ENCODE peak calls at places on chromosomes 1 and 21, in six cellular contexts. One of them, this sample, is unnamed.

GRCh38 chr1:186617860-186618780 is 62.1 kb downstream of the PTGS2 start:
- DNase-seq in mesenchymal stem cell: no peak
- DNase-seq in H1: no peak
- DNase-seq in IMR-90: no peak
- DNase-seq in H9: no peak
- DNase-seq in neuronal stem cell: no peak
- DNase-seq in this sample: peak

GRCh38 chr1:226397011-226397926 is 10.6 kb downstream of the PARP1 start:
- DNase-seq in H1: no peak
- DNase-seq in IMR-90: no peak
- DNase-seq in H9: no peak
- DNase-seq in neuronal stem cell: no peak
- DNase-seq in mesenchymal stem cell: no peak
- DNase-seq in this sample: no peak

GRCh38 chr1:235945775-235946565 is 79.3 kb upstream of the LYST start:
- DNase-seq in H9: no peak
- DNase-seq in H1: no peak
- DNase-seq in mesenchymal stem cell: no peak
- DNase-seq in neuronal stem cell: no peak
- DNase-seq in IMR-90: no peak
- DNase-seq in this sample: peak

GRCh38 chr21:28979092-28979491 is 13.6 kb downstream of the LTN1 start:
- DNase-seq in H1: no peak
- DNase-seq in neuronal stem cell: no peak
- DNase-seq in IMR-90: no peak
- DNase-seq in H9: no peak
- DNase-seq in mesenchymal stem cell: no peak
- DNase-seq in this sample: no peak

GRCh38 chr1:145997156-145998023 is 1.0 kb upstream of the TXNIP start:
- DNase-seq in neuronal stem cell: no peak
- DNase-seq in H1: no peak
- DNase-seq in mesenchymal stem cell: no peak
- DNase-seq in H9: no peak
- DNase-seq in IMR-90: no peak
- DNase-seq in this sample: no peak

GRCh38 chr21:41348434-41348833 is 13.4 kb upstream of the MX2 start:
- DNase-seq in neuronal stem cell: no peak
- DNase-seq in H9: no peak
- DNase-seq in H1: no peak
- DNase-seq in mesenchymal stem cell: no peak
- DNase-seq in IMR-90: no peak
- DNase-seq in this sample: peak

GRCh38 chr1:23188434-23188884 is 19.8 kb upstream of the LUZP1 start:
- DNase-seq in IMR-90: no peak
- DNase-seq in mesenchymal stem cell: no peak
- DNase-seq in neuronal stem cell: no peak
- DNase-seq in H1: no peak
- DNase-seq in H9: no peak
- DNase-seq in this sample: peak

GRCh38 chr1:228099331-228099732 is 3.8 kb downstream of the C1orf35 start:
- DNase-seq in neuronal stem cell: no peak
- DNase-seq in IMR-90: no peak
- DNase-seq in mesenchymal stem cell: no peak
- DNase-seq in H1: no peak
- DNase-seq in H9: peak
- DNase-seq in this sample: no peak

GRCh38 chr1:161074676-161075368 is 5.1 kb upstream of the ARHGAP30 start:
- DNase-seq in H9: no peak
- DNase-seq in IMR-90: no peak
- DNase-seq in H1: no peak
- DNase-seq in neuronal stem cell: no peak
- DNase-seq in mesenchymal stem cell: no peak
- DNase-seq in this sample: peak

GRCh38 chr1:172977296-172978027 is 73.3 kb downstream of the TNFSF18 start:
- DNase-seq in neuronal stem cell: no peak
- DNase-seq in H9: no peak
- DNase-seq in IMR-90: no peak
- DNase-seq in mesenchymal stem cell: no peak
- DNase-seq in H1: no peak
- DNase-seq in this sample: peak

GRCh38 chr1:40772146-40772770 is 11.3 kb upstream of the KCNQ4 start:
- DNase-seq in mesenchymal stem cell: no peak
- DNase-seq in IMR-90: no peak
- DNase-seq in H1: no peak
- DNase-seq in neuronal stem cell: no peak
- DNase-seq in H9: no peak
- DNase-seq in this sample: no peak

GRCh38 chr1:48203287-48203900 is 19.1 kb upstream of the SLC5A9 start:
- DNase-seq in H1: no peak
- DNase-seq in neuronal stem cell: peak
- DNase-seq in H9: no peak
- DNase-seq in mesenchymal stem cell: peak
- DNase-seq in IMR-90: peak
- DNase-seq in this sample: no peak

GRCh38 chr1:69104859-69105258 is 462.9 kb upstream of the LRRC7 start:
- DNase-seq in neuronal stem cell: no peak
- DNase-seq in IMR-90: no peak
- DNase-seq in H9: no peak
- DNase-seq in H1: no peak
- DNase-seq in mesenchymal stem cell: no peak
- DNase-seq in this sample: no peak

GRCh38 chr1:224182057-224182865 is 779 bp upstream of the DEGS1 start:
- DNase-seq in mesenchymal stem cell: no peak
- DNase-seq in H1: no peak
- DNase-seq in H9: no peak
- DNase-seq in IMR-90: no peak
- DNase-seq in neuronal stem cell: no peak
- DNase-seq in this sample: no peak

GRCh38 chr1:64514197-64514765 is 44.4 kb downstream of the CACHD1 start:
- DNase-seq in neuronal stem cell: no peak
- DNase-seq in mesenchymal stem cell: peak
- DNase-seq in IMR-90: peak
- DNase-seq in H1: no peak
- DNase-seq in H9: no peak
- DNase-seq in this sample: peak

DNA sequence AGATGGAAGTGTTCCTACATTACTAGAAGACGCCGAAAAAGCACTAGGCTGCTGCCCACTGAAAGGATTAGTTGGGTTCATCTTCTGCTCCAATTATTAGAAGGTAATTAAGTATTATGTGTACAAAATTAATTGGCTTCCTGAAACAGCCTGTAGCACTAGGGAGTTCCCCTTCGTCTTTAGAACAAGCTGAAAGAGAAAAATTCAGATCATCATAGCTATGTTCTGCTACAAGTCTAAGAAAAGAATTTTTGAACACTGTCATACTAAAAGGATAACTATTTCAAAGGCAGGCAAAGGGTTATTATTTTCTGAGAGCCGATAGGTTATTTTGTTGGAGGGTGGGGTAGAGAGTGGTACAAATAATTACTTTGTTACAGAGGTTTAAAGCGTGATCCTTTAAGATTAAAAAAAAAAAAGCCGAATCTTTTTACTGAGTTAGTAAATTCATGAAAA is at the start of gene MCM3AP:
- DNase-seq in H1: no peak
- DNase-seq in neuronal stem cell: no peak
- DNase-seq in mesenchymal stem cell: no peak
- DNase-seq in IMR-90: no peak
- DNase-seq in H9: no peak
- DNase-seq in this sample: no peak
- H3K23ac ChIP-seq in H1: no peak
- H3K23ac ChIP-seq in neuronal stem cell: peak
- H3K23ac ChIP-seq in mesenchymal stem cell: peak
- H3K23ac ChIP-seq in IMR-90: peak
- H3K23ac ChIP-seq in H9: no peak
- H3K23ac ChIP-seq in this sample: no peak

GRCh38 chr1:100187912-100188311 is 9.9 kb upstream of the LRRC39 start:
- DNase-seq in H1: no peak
- DNase-seq in H9: no peak
- DNase-seq in mesenchymal stem cell: peak
- DNase-seq in neuronal stem cell: no peak
- DNase-seq in IMR-90: peak
- DNase-seq in this sample: no peak
- H3K18ac ChIP-seq in H1: no peak
- H3K18ac ChIP-seq in H9: no peak
- H3K18ac ChIP-seq in mesenchymal stem cell: no peak
- H3K18ac ChIP-seq in neuronal stem cell: no peak
- H3K18ac ChIP-seq in IMR-90: no peak
- H3K18ac ChIP-seq in this sample: no peak

DNA sequence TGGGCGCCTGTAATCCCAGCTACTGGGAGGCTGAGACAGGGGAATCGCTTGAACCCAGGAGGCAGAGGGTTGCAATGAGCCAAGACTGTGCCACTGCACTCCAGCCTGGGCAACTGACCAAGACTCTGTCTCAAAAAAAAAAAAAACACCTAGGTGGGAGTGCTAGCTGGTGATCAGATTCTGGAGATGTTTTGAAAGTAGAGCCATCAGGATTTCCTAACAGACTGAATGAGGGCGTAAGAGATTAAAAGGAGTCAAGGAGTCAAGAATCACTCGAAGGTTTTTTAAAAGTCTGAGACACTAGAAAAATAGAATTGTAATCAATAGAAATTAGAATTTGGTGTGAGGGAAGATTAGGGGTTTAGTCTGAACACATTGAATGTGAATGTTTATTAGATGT is 73.8 kb downstream of the HSF2BP start:
- DNase-seq in neuronal stem cell: no peak
- DNase-seq in H9: no peak
- DNase-seq in mesenchymal stem cell: no peak
- DNase-seq in H1: no peak
- DNase-seq in IMR-90: no peak
- DNase-seq in this sample: no peak
- H3K23ac ChIP-seq in neuronal stem cell: no peak
- H3K23ac ChIP-seq in H9: no peak
- H3K23ac ChIP-seq in mesenchymal stem cell: no peak
- H3K23ac ChIP-seq in H1: no peak
- H3K23ac ChIP-seq in IMR-90: no peak
- H3K23ac ChIP-seq in this sample: no peak

GRCh38 chr1:104624538-104624937 is 874.8 kb downstream of the AMY1C start:
- DNase-seq in neuronal stem cell: no peak
- DNase-seq in mesenchymal stem cell: no peak
- DNase-seq in IMR-90: no peak
- DNase-seq in H1: no peak
- DNase-seq in H9: no peak
- DNase-seq in this sample: no peak

GRCh38 chr1:104617474-104617873 is 867.8 kb downstream of the AMY1C start:
- DNase-seq in mesenchymal stem cell: no peak
- DNase-seq in IMR-90: no peak
- DNase-seq in H9: no peak
- DNase-seq in neuronal stem cell: no peak
- DNase-seq in H1: no peak
- DNase-seq in this sample: no peak

GRCh38 chr1:104621221-104621620 is 871.5 kb downstream of the AMY1C start:
- DNase-seq in neuronal stem cell: no peak
- DNase-seq in H1: no peak
- DNase-seq in mesenchymal stem cell: no peak
- DNase-seq in IMR-90: no peak
- DNase-seq in H9: no peak
- DNase-seq in this sample: no peak
- H3K18ac ChIP-seq in neuronal stem cell: no peak
- H3K18ac ChIP-seq in H1: no peak
- H3K18ac ChIP-seq in mesenchymal stem cell: no peak
- H3K18ac ChIP-seq in IMR-90: no peak
- H3K18ac ChIP-seq in H9: no peak
- H3K18ac ChIP-seq in this sample: no peak

GRCh38 chr1:31781138-31782065 is 17.3 kb upstream of the ADGRB2 start:
- DNase-seq in H1: no peak
- DNase-seq in H9: no peak
- DNase-seq in neuronal stem cell: no peak
- DNase-seq in IMR-90: no peak
- DNase-seq in mesenchymal stem cell: peak
- DNase-seq in this sample: no peak
- H3K23ac ChIP-seq in H1: no peak
- H3K23ac ChIP-seq in H9: no peak
- H3K23ac ChIP-seq in neuronal stem cell: peak
- H3K23ac ChIP-seq in IMR-90: peak
- H3K23ac ChIP-seq in mesenchymal stem cell: no peak
- H3K23ac ChIP-seq in this sample: no peak

GRCh38 chr1:21931171-21932093 is 5.7 kb downstream of the HSPG2 start:
- DNase-seq in IMR-90: peak
- DNase-seq in H1: no peak
- DNase-seq in neuronal stem cell: no peak
- DNase-seq in mesenchymal stem cell: peak
- DNase-seq in H9: no peak
- DNase-seq in this sample: peak

GRCh38 chr1:21933397-21934248 is 3.5 kb downstream of the HSPG2 start:
- DNase-seq in mesenchymal stem cell: no peak
- DNase-seq in H9: peak
- DNase-seq in IMR-90: no peak
- DNase-seq in neuronal stem cell: no peak
- DNase-seq in H1: no peak
- DNase-seq in this sample: peak

GRCh38 chr1:21930629-21931170 is 6.4 kb downstream of the HSPG2 start:
- DNase-seq in H9: no peak
- DNase-seq in mesenchymal stem cell: no peak
- DNase-seq in H1: no peak
- DNase-seq in IMR-90: no peak
- DNase-seq in neuronal stem cell: no peak
- DNase-seq in this sample: no peak

GRCh38 chr1:21929951-21930615 is 7.0 kb downstream of the HSPG2 start:
- DNase-seq in IMR-90: no peak
- DNase-seq in H9: no peak
- DNase-seq in neuronal stem cell: no peak
- DNase-seq in mesenchymal stem cell: no peak
- DNase-seq in H1: no peak
- DNase-seq in this sample: no peak

DNA sequence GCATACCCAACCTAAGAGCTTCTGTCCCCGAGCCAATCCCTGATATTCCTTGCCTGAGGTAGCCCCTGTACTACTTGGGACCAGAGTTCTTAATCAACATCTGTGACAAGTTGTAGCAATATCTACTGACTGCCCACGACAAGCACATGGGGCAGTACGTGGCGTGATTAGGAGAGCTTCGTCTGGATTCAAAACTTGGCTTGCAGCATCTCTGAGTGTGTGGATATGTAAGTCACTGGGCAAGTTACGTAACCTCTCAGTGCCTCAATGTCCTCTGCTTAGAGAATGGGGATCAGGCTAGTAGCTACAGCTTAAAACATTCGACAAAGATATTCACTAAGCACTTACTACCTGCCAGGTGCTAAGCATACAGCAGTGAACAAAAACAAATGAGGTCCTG is 5.0 kb downstream of the HSPG2 start:
- DNase-seq in neuronal stem cell: no peak
- DNase-seq in IMR-90: peak
- DNase-seq in H1: no peak
- DNase-seq in mesenchymal stem cell: peak
- DNase-seq in H9: no peak
- DNase-seq in this sample: peak
- H3K18ac ChIP-seq in neuronal stem cell: peak
- H3K18ac ChIP-seq in IMR-90: peak
- H3K18ac ChIP-seq in H1: no peak
- H3K18ac ChIP-seq in mesenchymal stem cell: peak
- H3K18ac ChIP-seq in H9: no peak
- H3K18ac ChIP-seq in this sample: peak

This sample was measured in trophoblast cell.